ENCODE peak calls at places on chromosomes 16 and 17, in ten cellular contexts. A is GM04504; O is left cardiac atrium; U is iris pigment epithelial cell; N is iPS DF 19.7; M is activated naive CD4-positive, alpha-beta T cell treated with anti-CD3 and anti-CD28 coated beads, Interleukin-2, amount 50 U/mL, for 16 hours; R is activated B cell treated with CpG ODN at 0.5 μM for 24 hours; H is body of pancreas; Q is NCI-H774; I is NCI-H446 treated with DMSO at 0.1 percent for 48 hours. V is an unnamed sample.

GRCh38 chr16:66207139-66207863 is 159.2 kb upstream of the CDH5 start:
- DNase-seq in Q (no peak), A (no peak), R (no peak), I (no peak), M (no peak), O (peak), U (no peak), H (no peak), N (no peak), V (no peak)

GRCh38 chr17:4204676-4205075 is 59.1 kb downstream of the ANKFY1 start:
- DNase-seq in H (peak), A (peak), U (peak), O (peak), Q (no peak), M (no peak), I (no peak), N (no peak), R (no peak), V (no peak)

GRCh38 chr17:40309031-40309937 is at the start of gene RARA:
- DNase-seq in H (peak), M (peak), O (peak), A (no peak), N (no peak), R (no peak), Q (no peak), I (no peak), U (peak), V (no peak)

GRCh38 chr16:54237-54581 is 581 bp downstream of the SNRNP25 start:
- DNase-seq in U (no peak), H (no peak), N (no peak), M (no peak), O (no peak), I (no peak), Q (no peak), A (no peak), R (no peak), V (no peak)

GRCh38 chr16:65120811-65121721 is 797 bp downstream of the CDH11 start:
- DNase-seq in O (peak), A (no peak), Q (no peak), M (no peak), R (no peak), U (peak), H (no peak), N (no peak), I (no peak), V (no peak)

GRCh38 chr16:31430380-31431052 is 2.4 kb upstream of the COX6A2 start:
- DNase-seq in A (no peak), U (no peak), Q (no peak), N (no peak), M (no peak), I (no peak), O (no peak), R (no peak), H (no peak), V (no peak)

GRCh38 chr17:81302861-81303326 is 7.8 kb upstream of the SLC38A10 start:
- DNase-seq in N (no peak), O (no peak), I (no peak), A (no peak), Q (no peak), H (no peak), M (no peak), R (no peak), U (no peak), V (no peak)

GRCh38 chr16:68234188-68235104 is 1.5 kb downstream of the ESRP2 start:
- DNase-seq in I (no peak), U (no peak), N (no peak), H (peak), M (no peak), R (no peak), A (no peak), Q (peak), O (no peak), V (no peak)

GRCh38 chr17:78658281-78658785 is 81.1 kb upstream of the DNAH17 start:
- DNase-seq in U (no peak), M (no peak), Q (peak), N (no peak), R (no peak), H (no peak), O (no peak), A (no peak), I (no peak), V (no peak)

GRCh38 chr16:76579277-76579676 is 302.1 kb downstream of the CNTNAP4 start:
- DNase-seq in O (no peak), I (no peak), R (no peak), A (no peak), M (no peak), N (no peak), H (no peak), Q (no peak), U (no peak), V (peak)

GRCh38 chr16:20774703-20775362 is 11.0 kb downstream of the ACSM3 start:
- DNase-seq in A (peak), R (peak), H (peak), U (peak), M (peak), I (peak), Q (peak), N (peak), O (peak), V (peak)

GRCh38 chr17:56623383-56623782 is 29.9 kb downstream of the NOG start:
- DNase-seq in R (no peak), H (no peak), O (no peak), Q (no peak), I (no peak), A (no peak), U (no peak), N (no peak), M (no peak), V (no peak)

GRCh38 chr17:66152756-66153155 is 39.2 kb downstream of the CEP112 start:
- DNase-seq in O (no peak), A (no peak), U (peak), R (no peak), I (no peak), M (no peak), Q (no peak), H (no peak), N (no peak), V (peak)

GRCh38 chr16:52994942-52995341 is 57.8 kb downstream of the CHD9NB start:
- DNase-seq in A (no peak), N (no peak), M (no peak), O (no peak), R (no peak), Q (no peak), U (no peak), I (no peak), H (no peak), V (no peak)

GRCh38 chr17:68197091-68197996 is 50.5 kb upstream of the AMZ2 start:
- DNase-seq in N (no peak), R (peak), M (peak), A (no peak), U (no peak), I (no peak), O (peak), Q (no peak), H (no peak), V (no peak)

GRCh38 chr17:81457917-81458555 is 54.6 kb downstream of the ACTG1 start:
- DNase-seq in Q (no peak), A (no peak), M (no peak), I (no peak), O (no peak), N (no peak), R (no peak), H (no peak), U (no peak), V (no peak)

GRCh38 chr17:35119370-35120185 is at the start of gene RAD51D:
- DNase-seq in I (peak), H (peak), N (peak), Q (peak), U (peak), M (peak), O (peak), A (no peak), R (peak), V (peak)

GRCh38 chr17:7437369-7437863 is 1.9 kb upstream of the FGF11 start:
- DNase-seq in Q (no peak), N (no peak), H (no peak), I (no peak), M (no peak), A (no peak), R (no peak), U (no peak), O (peak), V (no peak)

GRCh38 chr16:77660311-77660710 is 62.0 kb upstream of the NUDT7 start:
- DNase-seq in A (no peak), H (no peak), M (no peak), O (no peak), N (peak), I (no peak), Q (peak), R (no peak), U (peak), V (peak)

GRCh38 chr16:2475413-2476344 is 752 bp downstream of the TBC1D24 start:
- DNase-seq in I (no peak), A (no peak), R (no peak), Q (no peak), M (peak), N (no peak), H (peak), O (no peak), U (no peak), V (no peak)

GRCh38 chr17:47837401-47838039 is 3.6 kb downstream of the SCRN2 start:
- DNase-seq in R (no peak), O (no peak), I (no peak), U (no peak), A (no peak), H (no peak), M (no peak), Q (no peak), N (no peak), V (peak)

GRCh38 chr16:85443116-85443515 is 170.0 kb upstream of the GSE1 start:
- DNase-seq in R (no peak), I (no peak), A (no peak), H (no peak), O (no peak), M (no peak), Q (no peak), N (no peak), U (no peak), V (no peak)

GRCh38 chr17:47660064-47660492 is 10.4 kb downstream of the KPNB1 start:
- DNase-seq in A (no peak), R (no peak), M (no peak), I (no peak), H (no peak), O (no peak), U (no peak), Q (no peak), N (no peak), V (no peak)

GRCh38 chr17:79306688-79307323 is 232.2 kb downstream of the ENGASE start:
- DNase-seq in H (peak), I (peak), Q (peak), O (peak), M (no peak), A (no peak), N (no peak), R (no peak), U (no peak), V (no peak)

GRCh38 chr17:59378621-59379194 is 47.3 kb downstream of the YPEL2 start:
- DNase-seq in M (no peak), I (no peak), Q (no peak), H (no peak), O (no peak), A (peak), U (peak), R (no peak), N (no peak), V (no peak)

GRCh38 chr16:80875616-80876015 is 71.2 kb upstream of the CDYL2 start:
- DNase-seq in I (no peak), U (peak), N (no peak), Q (no peak), R (no peak), A (no peak), O (no peak), H (no peak), M (no peak), V (no peak)

GRCh38 chr16:87448866-87449265 is 44.0 kb downstream of the ZCCHC14 start:
- DNase-seq in R (no peak), N (no peak), H (no peak), M (no peak), I (no peak), A (no peak), O (no peak), Q (no peak), U (no peak), V (no peak)

GRCh38 chr17:8855477-8856204 is 11.8 kb downstream of the PIK3R6 start:
- DNase-seq in A (no peak), R (no peak), U (no peak), N (no peak), Q (no peak), O (no peak), I (no peak), H (no peak), M (no peak), V (no peak)